ENCODE peak calls at places on chromosomes 6 and 20, in seven cellular contexts. J is activated gamma-delta T cell treated with Interleukin-2 at 50 U/mL for 16 hours, A is T-helper 2 cell, D is ACHN, H is heart left ventricle, S is HepG2, I is COR-L47. Z is an unnamed sample.

GRCh38 chr6:167408235-167408869 is 83.5 kb downstream of the TTLL2 start:
- DNase-seq in J (no peak), A (no peak), D (no peak), H (no peak), S (no peak), I (no peak), Z (no peak)

GRCh38 chr20:23361108-23361650 is 803 bp upstream of the GZF1 start:
- DNase-seq in J (no peak), A (no peak), D (peak), H (no peak), S (peak), I (no peak), Z (no peak)

GRCh38 chr6:146287691-146288369 is 255.8 kb upstream of the RAB32 start:
- DNase-seq in J (no peak), A (no peak), D (no peak), H (no peak), S (no peak), I (no peak), Z (no peak)

GRCh38 chr6:138492113-138492512 is 7.2 kb downstream of the NHSL1 start:
- DNase-seq in J (no peak), A (no peak), D (no peak), H (no peak), S (no peak), I (peak), Z (no peak)

GRCh38 chr6:18253635-18254034 is 10.7 kb downstream of the DEK start:
- DNase-seq in J (no peak), A (no peak), D (no peak), H (no peak), S (no peak), I (no peak), Z (no peak)

GRCh38 chr6:37705239-37706051 is 7.8 kb upstream of the MDGA1 start:
- DNase-seq in J (peak), A (peak), D (no peak), H (peak), S (no peak), I (no peak), Z (peak)

GRCh38 chr6:34049395-34050342 is 96.2 kb downstream of the GRM4 start:
- DNase-seq in J (no peak), A (no peak), D (no peak), H (no peak), S (no peak), I (no peak), Z (no peak)

GRCh38 chr20:3190681-3191111 is 13.8 kb downstream of the DDRGK1 start:
- DNase-seq in J (no peak), A (no peak), D (no peak), H (no peak), S (no peak), I (no peak), Z (no peak)

GRCh38 chr6:6803180-6803978 is 214.9 kb downstream of the LY86 start:
- DNase-seq in J (no peak), A (no peak), D (no peak), H (no peak), S (no peak), I (no peak), Z (no peak)

GRCh38 chr6:155116571-155116910 is 121.4 kb downstream of the TIAM2 start:
- DNase-seq in J (no peak), A (no peak), D (no peak), H (no peak), S (no peak), I (no peak), Z (no peak)

GRCh38 chr6:170235726-170236125 is 55.2 kb downstream of the DLL1 start:
- DNase-seq in J (no peak), A (no peak), D (no peak), H (no peak), S (no peak), I (no peak), Z (no peak)

GRCh38 chr20:38730989-38731737 is 6.9 kb downstream of the SLC32A1 start:
- DNase-seq in J (peak), A (peak), D (peak), H (peak), S (peak), I (peak), Z (peak)

GRCh38 chr6:53928641-53929339 is 134.0 kb downstream of the LRRC1 start:
- DNase-seq in J (no peak), A (no peak), D (no peak), H (no peak), S (peak), I (no peak), Z (no peak)

GRCh38 chr6:154302111-154302752 is 54.4 kb downstream of the IPCEF1 start:
- DNase-seq in J (no peak), A (no peak), D (peak), H (no peak), S (no peak), I (no peak), Z (no peak)

GRCh38 chr6:31114540-31114876 is at the start of gene PSORS1C1:
- DNase-seq in J (no peak), A (no peak), D (peak), H (peak), S (peak), I (no peak), Z (no peak)

GRCh38 chr6:139030539-139030938 is 2.0 kb downstream of the ABRACL start:
- DNase-seq in J (peak), A (no peak), D (no peak), H (no peak), S (no peak), I (no peak), Z (no peak)

GRCh38 chr6:5335020-5335419 is 73.7 kb downstream of the FARS2 start:
- DNase-seq in J (no peak), A (no peak), D (no peak), H (no peak), S (no peak), I (no peak), Z (no peak)

GRCh38 chr20:62755817-62756724 is 40.2 kb upstream of the MRGBP start:
- DNase-seq in J (no peak), A (no peak), D (no peak), H (no peak), S (no peak), I (no peak), Z (no peak)

GRCh38 chr20:62518911-62519310 is 43.1 kb upstream of the GATA5 start:
- DNase-seq in J (no peak), A (no peak), D (no peak), H (no peak), S (no peak), I (no peak), Z (no peak)

GRCh38 chr20:47773381-47773786 is 11.9 kb downstream of the SULF2 start:
- DNase-seq in J (no peak), A (no peak), D (no peak), H (peak), S (no peak), I (no peak), Z (no peak)

GRCh38 chr6:31037169-31037568 is 26.9 kb downstream of the MUC22 start:
- DNase-seq in J (no peak), A (no peak), D (no peak), H (no peak), S (no peak), I (no peak), Z (no peak)

GRCh38 chr20:58852559-58853271 is at the start of gene GNAS:
- DNase-seq in J (no peak), A (peak), D (no peak), H (peak), S (peak), I (no peak), Z (peak)

GRCh38 chr20:32877507-32877906 is 18.8 kb downstream of the EFCAB8 start:
- DNase-seq in J (no peak), A (no peak), D (no peak), H (no peak), S (no peak), I (peak), Z (no peak)

GRCh38 chr6:30615219-30615957 is 1.7 kb downstream of the PPP1R10 start:
- DNase-seq in J (peak), A (no peak), D (peak), H (peak), S (peak), I (peak), Z (peak)

GRCh38 chr20:50320910-50321796 is 130.5 kb downstream of the CEBPB start:
- DNase-seq in J (no peak), A (no peak), D (peak), H (peak), S (peak), I (no peak), Z (no peak)

GRCh38 chr20:3092611-3093379 is 8.3 kb upstream of the AVP start:
- DNase-seq in J (peak), A (peak), D (no peak), H (no peak), S (no peak), I (no peak), Z (peak)

GRCh38 chr6:24788031-24788665 is 10.6 kb downstream of the ARMH2 start:
- DNase-seq in J (no peak), A (no peak), D (no peak), H (no peak), S (no peak), I (no peak), Z (no peak)

GRCh38 chr6:77620290-77620882 is 32.5 kb upstream of the MEI4 start:
- DNase-seq in J (no peak), A (no peak), D (peak), H (no peak), S (peak), I (no peak), Z (no peak)

GRCh38 chr20:34948030-34948429 is 7.6 kb downstream of the GSS start:
- DNase-seq in J (no peak), A (no peak), D (peak), H (no peak), S (no peak), I (no peak), Z (no peak)

GRCh38 chr20:15138548-15139126 is 801.2 kb upstream of the FLRT3 start:
- DNase-seq in J (no peak), A (no peak), D (no peak), H (no peak), S (no peak), I (no peak), Z (no peak)

GRCh38 chr6:165970001-165970400 is 197.7 kb downstream of the TBXT start:
- DNase-seq in J (no peak), A (no peak), D (no peak), H (no peak), S (no peak), I (no peak), Z (no peak)

GRCh38 chr20:50270034-50270395 is 79.4 kb downstream of the CEBPB start:
- DNase-seq in J (no peak), A (no peak), D (no peak), H (no peak), S (no peak), I (no peak), Z (no peak)

GRCh38 chr6:110951986-110952794 is 6.3 kb upstream of the GTF3C6 start:
- DNase-seq in J (no peak), A (no peak), D (peak), H (no peak), S (peak), I (no peak), Z (no peak)